ENCODE peak calls at places on chromosomes 13 and 19, in five cellular contexts. One of them, this sample, is unnamed.

GRCh38 chr19:2053601-2054389 is 2.8 kb upstream of the MKNK2 start:
- DNase-seq in pancreas: peak; percentile 85
- DNase-seq in BE2C: peak; percentile 19
- DNase-seq in tibial nerve: no peak
- DNase-seq in H9: peak; percentile 31
- DNase-seq in this sample: peak; percentile 84

GRCh38 chr19:54684537-54684936 is 21.8 kb downstream of the LILRB4 start:
- DNase-seq in pancreas: no peak
- DNase-seq in BE2C: no peak
- DNase-seq in tibial nerve: no peak
- DNase-seq in H9: no peak
- DNase-seq in this sample: no peak

GRCh38 chr19:12603714-12604113 is 6.9 kb downstream of the ZNF490 start:
- DNase-seq in pancreas: no peak
- DNase-seq in BE2C: no peak
- DNase-seq in tibial nerve: no peak
- DNase-seq in H9: no peak
- DNase-seq in this sample: no peak

GRCh38 chr19:45100797-45101196 is 7.8 kb downstream of the PPP1R37 start:
- DNase-seq in pancreas: no peak
- DNase-seq in BE2C: no peak
- DNase-seq in tibial nerve: no peak
- DNase-seq in H9: no peak
- DNase-seq in this sample: no peak

GRCh38 chr19:51166846-51167490 is 24.9 kb downstream of the SIGLEC7 start:
- DNase-seq in pancreas: no peak
- DNase-seq in BE2C: no peak
- DNase-seq in tibial nerve: no peak
- DNase-seq in H9: no peak
- DNase-seq in this sample: peak; percentile 52

GRCh38 chr19:39131255-39131755 is 5.7 kb downstream of the PAK4 start:
- DNase-seq in pancreas: no peak
- DNase-seq in BE2C: peak; percentile 52
- DNase-seq in tibial nerve: no peak
- DNase-seq in H9: no peak
- DNase-seq in this sample: peak; percentile 42

GRCh38 chr19:33193864-33194362 is at the start of gene LRP3:
- DNase-seq in pancreas: peak; percentile 54
- DNase-seq in BE2C: peak; percentile 78
- DNase-seq in tibial nerve: no peak
- DNase-seq in H9: no peak
- DNase-seq in this sample: peak; percentile 48

GRCh38 chr13:26541678-26542553 is 15.6 kb upstream of the WASF3 start:
- DNase-seq in pancreas: no peak
- DNase-seq in BE2C: no peak
- DNase-seq in tibial nerve: no peak
- DNase-seq in H9: no peak
- DNase-seq in this sample: no peak

GRCh38 chr13:60959427-60959826 is 456.2 kb downstream of the PCDH20 start:
- DNase-seq in pancreas: no peak
- DNase-seq in BE2C: no peak
- DNase-seq in tibial nerve: no peak
- DNase-seq in H9: no peak
- DNase-seq in this sample: no peak

GRCh38 chr13:105616313-105617075 is 919.0 kb downstream of the EFNB2 start:
- DNase-seq in pancreas: no peak
- DNase-seq in BE2C: no peak
- DNase-seq in tibial nerve: no peak
- DNase-seq in H9: no peak
- DNase-seq in this sample: no peak

GRCh38 chr19:12772323-12772722 is 3.0 kb downstream of the HOOK2 start:
- DNase-seq in pancreas: no peak
- DNase-seq in BE2C: no peak
- DNase-seq in tibial nerve: no peak
- DNase-seq in H9: no peak
- DNase-seq in this sample: no peak

GRCh38 chr19:11971045-11971444 is 6.2 kb downstream of the ZNF763 start:
- DNase-seq in pancreas: no peak
- DNase-seq in BE2C: no peak
- DNase-seq in tibial nerve: no peak
- DNase-seq in H9: no peak
- DNase-seq in this sample: peak; percentile 32

GRCh38 chr13:30442854-30443379 is 20.6 kb downstream of the UBE2L5 start:
- DNase-seq in pancreas: no peak
- DNase-seq in BE2C: no peak
- DNase-seq in tibial nerve: no peak
- DNase-seq in H9: no peak
- DNase-seq in this sample: no peak

GRCh38 chr19:609001-609340 is 19.3 kb downstream of the HCN2 start:
- DNase-seq in pancreas: no peak
- DNase-seq in BE2C: no peak
- DNase-seq in tibial nerve: no peak
- DNase-seq in H9: no peak
- DNase-seq in this sample: peak; percentile 90

GRCh38 chr19:50430888-50431342 is 1.8 kb upstream of the MYBPC2 start:
- DNase-seq in pancreas: no peak
- DNase-seq in BE2C: no peak
- DNase-seq in tibial nerve: no peak
- DNase-seq in H9: no peak
- DNase-seq in this sample: no peak

GRCh38 chr13:80030491-80030890 is 310.4 kb downstream of the SPRY2 start:
- DNase-seq in pancreas: no peak
- DNase-seq in BE2C: peak; percentile 65
- DNase-seq in tibial nerve: no peak
- DNase-seq in H9: no peak
- DNase-seq in this sample: peak; percentile 51

GRCh38 chr13:73683746-73684145 is 450.5 kb downstream of the KLF12 start:
- DNase-seq in pancreas: no peak
- DNase-seq in BE2C: no peak
- DNase-seq in tibial nerve: no peak
- DNase-seq in H9: no peak
- DNase-seq in this sample: no peak

GRCh38 chr13:39577833-39578232 is 25.2 kb downstream of the LHFPL6 start:
- DNase-seq in pancreas: no peak
- DNase-seq in BE2C: peak; percentile 23
- DNase-seq in tibial nerve: no peak
- DNase-seq in H9: no peak
- DNase-seq in this sample: no peak

GRCh38 chr13:49428041-49428763 is 15.7 kb downstream of the CAB39L start:
- DNase-seq in pancreas: no peak
- DNase-seq in BE2C: no peak
- DNase-seq in tibial nerve: no peak
- DNase-seq in H9: no peak
- DNase-seq in this sample: no peak

GRCh38 chr19:12555456-12555930 is 4.2 kb upstream of the ZNF564 start:
- DNase-seq in pancreas: no peak
- DNase-seq in BE2C: no peak
- DNase-seq in tibial nerve: no peak
- DNase-seq in H9: peak; percentile 80
- DNase-seq in this sample: peak; percentile 82

GRCh38 chr19:41753936-41754529 is 1.3 kb upstream of the CEACAM6 start:
- DNase-seq in pancreas: peak; percentile 34
- DNase-seq in BE2C: peak; percentile 67
- DNase-seq in tibial nerve: peak; percentile 23
- DNase-seq in H9: peak; percentile 47
- DNase-seq in this sample: no peak

GRCh38 chr13:107824636-107825035 is 390.7 kb downstream of the LIG4 start:
- DNase-seq in pancreas: no peak
- DNase-seq in BE2C: no peak
- DNase-seq in tibial nerve: no peak
- DNase-seq in H9: no peak
- DNase-seq in this sample: no peak

GRCh38 chr13:49343255-49343654 is 95.5 kb downstream of the CDADC1 start:
- DNase-seq in pancreas: no peak
- DNase-seq in BE2C: no peak
- DNase-seq in tibial nerve: no peak
- DNase-seq in H9: no peak
- DNase-seq in this sample: no peak

GRCh38 chr13:36858285-36858684 is 39.3 kb downstream of the RFXAP start:
- DNase-seq in pancreas: no peak
- DNase-seq in BE2C: peak; percentile 37
- DNase-seq in tibial nerve: no peak
- DNase-seq in H9: no peak
- DNase-seq in this sample: no peak

GRCh38 chr13:41059896-41060722 is 1.2 kb upstream of the WBP4 start:
- DNase-seq in pancreas: peak; percentile 90
- DNase-seq in BE2C: peak; percentile 93
- DNase-seq in tibial nerve: peak; percentile 76
- DNase-seq in H9: peak; percentile 91
- DNase-seq in this sample: peak; percentile 90

GRCh38 chr13:29901714-29902631 is 51.6 kb upstream of the UBL3 start:
- DNase-seq in pancreas: no peak
- DNase-seq in BE2C: peak; percentile 32
- DNase-seq in tibial nerve: no peak
- DNase-seq in H9: no peak
- DNase-seq in this sample: no peak

GRCh38 chr13:26679411-26679810 is 81.2 kb downstream of the GPR12 start:
- DNase-seq in pancreas: no peak
- DNase-seq in BE2C: no peak
- DNase-seq in tibial nerve: no peak
- DNase-seq in H9: no peak
- DNase-seq in this sample: no peak

GRCh38 chr19:17137417-17137816 is 61.8 kb downstream of the MYO9B start:
- DNase-seq in pancreas: no peak
- DNase-seq in BE2C: no peak
- DNase-seq in tibial nerve: no peak
- DNase-seq in H9: no peak
- DNase-seq in this sample: peak; percentile 75

GRCh38 chr19:4472174-4472974 is at the start of gene HDGFL2:
- DNase-seq in pancreas: no peak
- DNase-seq in BE2C: no peak
- DNase-seq in tibial nerve: no peak
- DNase-seq in H9: no peak
- DNase-seq in this sample: no peak

GRCh38 chr13:18944501-18945068 is 237.0 kb downstream of the TUBA3C start:
- DNase-seq in pancreas: no peak
- DNase-seq in BE2C: no peak
- DNase-seq in tibial nerve: no peak
- DNase-seq in H9: no peak
- DNase-seq in this sample: peak; percentile 10
- H3K9me3 ChIP-seq in pancreas: no peaks in the 10 kb centered on the region
- H3K9me3 ChIP-seq in BE2C: no peaks in the 10 kb centered on the region
- H3K9me3 ChIP-seq in tibial nerve: no peaks in the 10 kb centered on the region
- H3K9me3 ChIP-seq in H9: peaks cover 81% of the 10 kb centered on the region
- H3K9me3 ChIP-seq in this sample: no peaks in the 10 kb centered on the region

GRCh38 chr19:8500158-8500557 is 2.3 kb downstream of the PRAM1 start:
- DNase-seq in pancreas: no peak
- DNase-seq in BE2C: no peak
- DNase-seq in tibial nerve: no peak
- DNase-seq in H9: no peak
- DNase-seq in this sample: peak; percentile 59

GRCh38 chr19:8503506-8503905 is 1.1 kb upstream of the PRAM1 start:
- DNase-seq in pancreas: no peak
- DNase-seq in BE2C: no peak
- DNase-seq in tibial nerve: no peak
- DNase-seq in H9: no peak
- DNase-seq in this sample: peak; percentile 71

GRCh38 chr19:8499048-8499833 is 3.2 kb downstream of the PRAM1 start:
- DNase-seq in pancreas: no peak
- DNase-seq in BE2C: no peak
- DNase-seq in tibial nerve: no peak
- DNase-seq in H9: no peak
- DNase-seq in this sample: no peak

GRCh38 chr19:8501968-8502367 is 472 bp downstream of the PRAM1 start:
- DNase-seq in pancreas: no peak
- DNase-seq in BE2C: no peak
- DNase-seq in tibial nerve: no peak
- DNase-seq in H9: no peak
- DNase-seq in this sample: peak; percentile 64

DNA sequence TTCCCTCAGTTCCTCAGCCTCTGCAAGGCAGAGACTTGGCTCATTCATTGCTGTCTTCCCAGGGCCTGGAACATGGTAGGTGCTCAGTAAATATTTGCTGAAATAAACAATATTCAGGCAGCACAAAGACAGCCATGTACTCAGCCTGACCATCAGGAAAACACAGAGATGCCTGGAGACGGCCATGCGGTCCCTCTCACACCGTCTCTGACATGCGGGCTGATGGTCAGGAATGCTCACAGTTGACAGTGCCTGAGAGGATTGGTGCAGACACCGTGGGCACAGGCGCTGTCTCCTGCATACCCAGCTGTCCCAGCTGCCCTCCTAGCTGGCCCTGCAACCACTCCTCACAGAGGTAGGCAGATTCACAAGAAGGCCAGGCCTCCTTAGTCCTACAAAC is 893 bp downstream of the PRAM1 start:
- DNase-seq in pancreas: no peak
- DNase-seq in BE2C: no peak
- DNase-seq in tibial nerve: no peak
- DNase-seq in H9: no peak
- DNase-seq in this sample: no peak
- TF ChIP-seq CTCF in pancreas: no peak
- TF ChIP-seq CTCF in BE2C: no peak
- TF ChIP-seq CTCF in tibial nerve: no peak
- TF ChIP-seq CTCF in H9: no peak
- TF ChIP-seq CTCF in this sample: no peak

DNA sequence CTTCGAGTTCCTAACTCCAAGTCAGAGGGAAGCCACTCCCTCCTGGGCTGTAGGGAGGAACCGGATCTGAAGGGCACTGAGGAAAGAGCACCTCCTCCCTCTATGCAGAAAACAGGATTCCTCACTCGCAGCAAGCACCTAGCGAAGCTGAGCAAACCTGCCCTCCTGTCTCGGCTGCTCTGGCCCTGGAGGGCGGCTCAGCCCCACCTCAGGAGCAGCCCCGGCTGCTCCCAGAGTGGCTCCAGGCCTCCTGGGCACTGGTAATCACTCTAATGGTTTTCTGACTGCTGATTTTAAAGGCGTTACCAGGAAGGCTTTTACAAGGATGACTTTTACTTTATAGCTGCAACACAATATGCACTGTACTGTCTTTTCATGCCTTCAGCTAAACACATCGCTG is 312.5 kb downstream of the TEX29 start:
- DNase-seq in pancreas: no peak
- DNase-seq in BE2C: no peak
- DNase-seq in tibial nerve: no peak
- DNase-seq in H9: peak; percentile 84
- DNase-seq in this sample: no peak
- H3K9me3 ChIP-seq in pancreas: no peaks in the 10 kb centered on the region
- H3K9me3 ChIP-seq in BE2C: no peaks in the 10 kb centered on the region
- H3K9me3 ChIP-seq in tibial nerve: no peaks in the 10 kb centered on the region
- H3K9me3 ChIP-seq in H9: no peaks in the 10 kb centered on the region
- H3K9me3 ChIP-seq in this sample: no peaks in the 10 kb centered on the region

GRCh38 chr13:20848203-20848602 is 54.3 kb downstream of the XPO4 start:
- DNase-seq in pancreas: no peak
- DNase-seq in BE2C: no peak
- DNase-seq in tibial nerve: no peak
- DNase-seq in H9: no peak
- DNase-seq in this sample: no peak

GRCh38 chr13:20851844-20852402 is 50.6 kb downstream of the XPO4 start:
- DNase-seq in pancreas: no peak
- DNase-seq in BE2C: no peak
- DNase-seq in tibial nerve: no peak
- DNase-seq in H9: no peak
- DNase-seq in this sample: peak; percentile 49

GRCh38 chr13:20843177-20843576 is 59.4 kb downstream of the XPO4 start:
- DNase-seq in pancreas: no peak
- DNase-seq in BE2C: peak; percentile 28
- DNase-seq in tibial nerve: no peak
- DNase-seq in H9: no peak
- DNase-seq in this sample: no peak

GRCh38 chr13:20847298-20847697 is 55.2 kb downstream of the XPO4 start:
- DNase-seq in pancreas: no peak
- DNase-seq in BE2C: peak; percentile 13
- DNase-seq in tibial nerve: no peak
- DNase-seq in H9: no peak
- DNase-seq in this sample: no peak

GRCh38 chr13:20848944-20849343 is 53.6 kb downstream of the XPO4 start:
- DNase-seq in pancreas: no peak
- DNase-seq in BE2C: no peak
- DNase-seq in tibial nerve: no peak
- DNase-seq in H9: no peak
- DNase-seq in this sample: no peak
- TF ChIP-seq CTCF in pancreas: no peak
- TF ChIP-seq CTCF in BE2C: no peak
- TF ChIP-seq CTCF in tibial nerve: no peak
- TF ChIP-seq CTCF in H9: no peak
- TF ChIP-seq CTCF in this sample: no peak